ENCODE peak calls at places on chromosomes 4 and X, in seven cellular contexts. One of them, this sample, is unnamed.

GRCh38 chr4:56684320-56684719 is 3.2 kb upstream of the HOPX start:
- DNase-seq in lung: no peak
- DNase-seq in HepG2: no peak
- DNase-seq in GM12878: no peak
- DNase-seq in tibial nerve: no peak
- DNase-seq in endothelial cell of umbilical vein: peak
- DNase-seq in psoas muscle: no peak
- DNase-seq in this sample: no peak

GRCh38 chr4:47863486-47863885 is 25.6 kb upstream of the CORIN start:
- DNase-seq in psoas muscle: no peak
- DNase-seq in endothelial cell of umbilical vein: no peak
- DNase-seq in tibial nerve: no peak
- DNase-seq in GM12878: no peak
- DNase-seq in lung: no peak
- DNase-seq in HepG2: no peak
- DNase-seq in this sample: no peak

GRCh38 chr4:27398911-27399310 is 538.3 kb downstream of the STIM2 start:
- DNase-seq in GM12878: no peak
- DNase-seq in lung: no peak
- DNase-seq in HepG2: no peak
- DNase-seq in endothelial cell of umbilical vein: no peak
- DNase-seq in tibial nerve: no peak
- DNase-seq in psoas muscle: no peak
- DNase-seq in this sample: no peak

GRCh38 chrX:53239474-53239873 is 14.5 kb upstream of the KDM5C start:
- DNase-seq in GM12878: no peak
- DNase-seq in endothelial cell of umbilical vein: no peak
- DNase-seq in lung: no peak
- DNase-seq in HepG2: peak
- DNase-seq in psoas muscle: no peak
- DNase-seq in tibial nerve: no peak
- DNase-seq in this sample: no peak

GRCh38 chr4:72109959-72110497 is 78.2 kb downstream of the NPFFR2 start:
- DNase-seq in tibial nerve: no peak
- DNase-seq in lung: no peak
- DNase-seq in endothelial cell of umbilical vein: no peak
- DNase-seq in HepG2: no peak
- DNase-seq in GM12878: no peak
- DNase-seq in psoas muscle: no peak
- DNase-seq in this sample: no peak

GRCh38 chr4:122777846-122778501 is 45.5 kb downstream of the BBS12 start:
- DNase-seq in HepG2: no peak
- DNase-seq in psoas muscle: no peak
- DNase-seq in lung: no peak
- DNase-seq in endothelial cell of umbilical vein: no peak
- DNase-seq in tibial nerve: no peak
- DNase-seq in GM12878: no peak
- DNase-seq in this sample: no peak

GRCh38 chr4:130266814-130267213 is 1170.9 kb downstream of the C4orf33 start:
- DNase-seq in HepG2: no peak
- DNase-seq in psoas muscle: no peak
- DNase-seq in tibial nerve: no peak
- DNase-seq in endothelial cell of umbilical vein: no peak
- DNase-seq in GM12878: no peak
- DNase-seq in lung: no peak
- DNase-seq in this sample: no peak

GRCh38 chr4:147463065-147463464 is 17.8 kb upstream of the EDNRA start:
- DNase-seq in GM12878: no peak
- DNase-seq in endothelial cell of umbilical vein: no peak
- DNase-seq in HepG2: no peak
- DNase-seq in tibial nerve: no peak
- DNase-seq in lung: no peak
- DNase-seq in psoas muscle: no peak
- DNase-seq in this sample: no peak

GRCh38 chr4:112348488-112349158 is 51.5 kb downstream of the ALPK1 start:
- DNase-seq in lung: peak
- DNase-seq in GM12878: no peak
- DNase-seq in psoas muscle: peak
- DNase-seq in endothelial cell of umbilical vein: peak
- DNase-seq in tibial nerve: no peak
- DNase-seq in HepG2: peak
- DNase-seq in this sample: no peak

GRCh38 chr4:101211146-101211553 is 136.2 kb downstream of the PPP3CA start:
- DNase-seq in endothelial cell of umbilical vein: no peak
- DNase-seq in lung: no peak
- DNase-seq in HepG2: peak
- DNase-seq in GM12878: no peak
- DNase-seq in tibial nerve: no peak
- DNase-seq in psoas muscle: no peak
- DNase-seq in this sample: no peak

GRCh38 chr4:76426272-76426671 is 5.3 kb upstream of the CCDC158 start:
- DNase-seq in HepG2: no peak
- DNase-seq in GM12878: no peak
- DNase-seq in endothelial cell of umbilical vein: no peak
- DNase-seq in tibial nerve: no peak
- DNase-seq in lung: no peak
- DNase-seq in psoas muscle: no peak
- DNase-seq in this sample: no peak
- H3K27ac ChIP-seq in HepG2: no peak
- H3K27ac ChIP-seq in GM12878: no peak
- H3K27ac ChIP-seq in endothelial cell of umbilical vein: no peak
- H3K27ac ChIP-seq in tibial nerve: no peak
- H3K27ac ChIP-seq in lung: no peak
- H3K27ac ChIP-seq in psoas muscle: no peak
- H3K27ac ChIP-seq in this sample: no peak

GRCh38 chr4:33072340-33073089 is 2352.3 kb downstream of the PCDH7 start:
- DNase-seq in tibial nerve: no peak
- DNase-seq in endothelial cell of umbilical vein: no peak
- DNase-seq in GM12878: no peak
- DNase-seq in HepG2: no peak
- DNase-seq in psoas muscle: no peak
- DNase-seq in lung: no peak
- DNase-seq in this sample: no peak

GRCh38 chr4:33068539-33068938 is 2348.4 kb downstream of the PCDH7 start:
- DNase-seq in HepG2: no peak
- DNase-seq in psoas muscle: no peak
- DNase-seq in lung: no peak
- DNase-seq in endothelial cell of umbilical vein: no peak
- DNase-seq in tibial nerve: no peak
- DNase-seq in GM12878: no peak
- DNase-seq in this sample: no peak

GRCh38 chr4:33071552-33071951 is 2351.4 kb downstream of the PCDH7 start:
- DNase-seq in GM12878: no peak
- DNase-seq in psoas muscle: no peak
- DNase-seq in HepG2: no peak
- DNase-seq in endothelial cell of umbilical vein: no peak
- DNase-seq in tibial nerve: no peak
- DNase-seq in lung: no peak
- DNase-seq in this sample: no peak

GRCh38 chr4:33078145-33078544 is 2358.0 kb downstream of the PCDH7 start:
- DNase-seq in GM12878: no peak
- DNase-seq in HepG2: no peak
- DNase-seq in psoas muscle: no peak
- DNase-seq in lung: no peak
- DNase-seq in tibial nerve: no peak
- DNase-seq in endothelial cell of umbilical vein: no peak
- DNase-seq in this sample: no peak

GRCh38 chr4:33073811-33074210 is 2353.6 kb downstream of the PCDH7 start:
- DNase-seq in psoas muscle: no peak
- DNase-seq in endothelial cell of umbilical vein: no peak
- DNase-seq in GM12878: no peak
- DNase-seq in HepG2: no peak
- DNase-seq in lung: no peak
- DNase-seq in tibial nerve: no peak
- DNase-seq in this sample: no peak
- H3K27ac ChIP-seq in psoas muscle: no peak
- H3K27ac ChIP-seq in endothelial cell of umbilical vein: no peak
- H3K27ac ChIP-seq in GM12878: no peak
- H3K27ac ChIP-seq in HepG2: no peak
- H3K27ac ChIP-seq in lung: no peak
- H3K27ac ChIP-seq in tibial nerve: no peak
- H3K27ac ChIP-seq in this sample: no peak

DNA sequence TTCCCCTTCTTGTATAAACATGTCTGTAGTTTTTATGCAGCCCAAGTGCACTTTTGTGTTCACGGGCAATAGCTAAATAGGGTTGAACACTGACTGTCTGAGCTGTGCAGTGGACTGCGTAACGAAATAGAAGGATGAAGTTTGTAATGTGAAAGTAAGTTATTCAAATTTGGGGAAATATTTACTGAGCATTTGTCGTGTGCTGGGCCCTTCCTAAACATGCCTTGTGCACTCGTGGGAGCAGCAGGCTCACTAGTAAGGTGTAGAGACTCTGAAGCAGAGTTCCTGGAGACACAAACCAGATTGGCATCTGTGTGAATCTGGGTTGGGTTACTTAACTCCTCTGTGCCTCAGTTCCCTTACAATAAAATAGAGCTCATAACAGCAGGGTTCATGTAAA is 51.7 kb upstream of the C1QTNF7 start:
- DNase-seq in tibial nerve: no peak
- DNase-seq in HepG2: no peak
- DNase-seq in lung: no peak
- DNase-seq in psoas muscle: no peak
- DNase-seq in endothelial cell of umbilical vein: no peak
- DNase-seq in GM12878: no peak
- DNase-seq in this sample: no peak
- H3K27ac ChIP-seq in tibial nerve: no peak
- H3K27ac ChIP-seq in HepG2: no peak
- H3K27ac ChIP-seq in lung: no peak
- H3K27ac ChIP-seq in psoas muscle: no peak
- H3K27ac ChIP-seq in endothelial cell of umbilical vein: no peak
- H3K27ac ChIP-seq in GM12878: no peak
- H3K27ac ChIP-seq in this sample: no peak

DNA sequence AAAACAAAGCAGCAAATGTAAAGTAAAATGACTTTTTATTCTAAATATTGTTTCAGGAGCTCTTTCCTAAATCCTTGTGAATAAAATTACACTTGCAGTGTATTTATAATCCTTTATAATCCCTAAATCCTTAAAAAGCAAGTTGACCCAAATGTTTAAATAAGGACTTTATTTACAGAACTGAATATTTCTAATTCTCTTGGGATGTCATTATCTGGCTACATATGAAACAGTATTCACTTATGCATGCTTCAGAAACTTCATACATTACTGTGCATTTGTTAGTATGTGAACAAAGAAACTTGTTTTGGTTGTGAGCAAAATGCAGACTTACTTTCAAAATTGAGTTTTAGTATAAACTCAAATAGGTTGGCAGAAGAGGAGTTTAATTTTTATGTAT is 49.2 kb downstream of the PTTG2 start:
- DNase-seq in psoas muscle: no peak
- DNase-seq in HepG2: no peak
- DNase-seq in tibial nerve: no peak
- DNase-seq in endothelial cell of umbilical vein: no peak
- DNase-seq in GM12878: no peak
- DNase-seq in lung: no peak
- DNase-seq in this sample: no peak
- H3K27ac ChIP-seq in psoas muscle: no peak
- H3K27ac ChIP-seq in HepG2: no peak
- H3K27ac ChIP-seq in tibial nerve: no peak
- H3K27ac ChIP-seq in endothelial cell of umbilical vein: no peak
- H3K27ac ChIP-seq in GM12878: no peak
- H3K27ac ChIP-seq in lung: no peak
- H3K27ac ChIP-seq in this sample: no peak

DNA sequence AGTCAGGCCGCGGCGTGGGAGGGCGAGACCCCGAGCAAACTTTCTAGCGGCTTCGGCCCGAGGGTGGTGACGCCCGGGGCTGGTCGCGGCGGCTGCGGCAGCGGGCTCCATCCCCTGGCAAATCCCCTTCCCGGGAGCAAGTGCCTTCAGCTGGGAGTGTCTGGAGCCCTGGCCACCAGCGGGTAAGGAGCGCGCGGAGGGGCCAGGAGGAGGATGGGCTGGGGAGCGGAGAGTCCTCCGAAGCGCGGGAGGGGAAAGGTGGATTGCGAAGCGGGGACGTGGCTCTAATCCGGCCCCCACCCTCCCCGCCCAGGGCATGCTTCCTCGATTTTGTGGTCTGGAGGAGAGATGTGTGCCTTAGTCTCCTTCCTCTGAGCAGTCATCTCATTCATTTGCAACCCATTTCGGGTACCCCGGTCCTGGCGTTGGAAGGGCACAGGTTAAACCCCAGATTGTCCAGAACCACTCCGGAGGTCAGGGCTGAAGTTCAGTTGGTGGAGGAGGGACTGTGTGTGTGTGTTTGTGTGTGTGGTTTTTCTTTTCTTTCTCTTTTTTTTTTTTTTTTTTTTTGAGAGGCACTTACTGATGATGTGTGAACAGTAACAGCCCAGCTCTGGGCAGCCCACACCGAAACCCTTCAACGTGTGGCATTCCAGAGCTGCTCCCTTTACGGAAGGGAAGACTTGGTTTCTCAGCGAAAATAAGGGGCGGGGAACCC is 499 bp downstream of the SGMS2 start:
- DNase-seq in GM12878: no peak
- DNase-seq in lung: peak
- DNase-seq in tibial nerve: no peak
- DNase-seq in endothelial cell of umbilical vein: peak
- DNase-seq in psoas muscle: no peak
- DNase-seq in HepG2: no peak
- DNase-seq in this sample: peak
- H3K27ac ChIP-seq in GM12878: no peak
- H3K27ac ChIP-seq in lung: peak
- H3K27ac ChIP-seq in tibial nerve: peak
- H3K27ac ChIP-seq in endothelial cell of umbilical vein: peak
- H3K27ac ChIP-seq in psoas muscle: peak
- H3K27ac ChIP-seq in HepG2: no peak
- H3K27ac ChIP-seq in this sample: peak

This sample was measured in ascending aorta.